ENCODE peak calls at places on chromosomes 11 and 22, in six cellular contexts. T, R, I, H, F and A are unnamed samples.

GRCh38 chr11:33452806-33453205 is 195.6 kb downstream of the HIPK3 start:
- DNase-seq in F (no peak), T (no peak), H (no peak), R (no peak), I (no peak), A (no peak)

GRCh38 chr22:37806409-37807338 is 1.1 kb upstream of the GCAT start:
- DNase-seq in I (no peak), H (peak), T (no peak), F (no peak), R (peak), A (no peak)

GRCh38 chr11:129723146-129723963 is 92.3 kb upstream of the TMEM45B start:
- DNase-seq in F (no peak), H (no peak), I (no peak), T (no peak), R (no peak), A (no peak)

GRCh38 chr11:19652976-19653375 is 59.7 kb upstream of the NAV2 start:
- DNase-seq in I (no peak), H (no peak), R (no peak), F (no peak), T (no peak), A (no peak)

GRCh38 chr11:69546735-69547370 is 65.4 kb downstream of the LINC01488 start:
- DNase-seq in H (no peak), F (no peak), R (no peak), I (no peak), T (peak), A (no peak)

GRCh38 chr22:42939451-42939881 is 75.5 kb downstream of the PACSIN2 start:
- DNase-seq in R (no peak), T (no peak), F (no peak), I (no peak), H (no peak), A (no peak)

GRCh38 chr11:19117760-19118097 is 761 bp downstream of the ZDHHC13 start:
- DNase-seq in F (no peak), H (no peak), R (no peak), T (no peak), I (no peak), A (no peak)

GRCh38 chr22:44520695-44521094 is 22.7 kb upstream of the RTL6 start:
- DNase-seq in R (no peak), F (no peak), T (no peak), H (no peak), I (no peak), A (no peak)

GRCh38 chr22:50525991-50526848 is 822 bp upstream of the SCO2 start:
- DNase-seq in F (peak), R (peak), I (peak), T (peak), H (peak), A (peak)

GRCh38 chr11:16804104-16804947 is 65.9 kb downstream of the C11orf58 start:
- DNase-seq in F (no peak), H (no peak), T (no peak), R (no peak), I (no peak), A (no peak)

GRCh38 chr22:43302462-43303109 is 40.6 kb downstream of the SCUBE1 start:
- DNase-seq in R (no peak), I (no peak), H (no peak), T (no peak), F (no peak), A (no peak)

GRCh38 chr22:20652130-20652529 is 121.8 kb upstream of the SERPIND1 start:
- DNase-seq in I (no peak), R (no peak), H (no peak), F (no peak), T (no peak), A (no peak)

GRCh38 chr11:78654866-78655265 is 80.2 kb upstream of the NARS2 start:
- DNase-seq in R (no peak), F (no peak), I (no peak), H (no peak), T (no peak), A (no peak)

GRCh38 chr11:11076276-11076675 is 218.4 kb upstream of the ZBED5 start:
- DNase-seq in H (no peak), I (no peak), R (no peak), T (no peak), F (no peak), A (no peak)

GRCh38 chr11:85875505-85875904 is 20.3 kb downstream of the CCDC83 start:
- DNase-seq in I (no peak), H (no peak), R (no peak), F (no peak), T (no peak), A (no peak)

GRCh38 chr22:27537481-27537891 is 264.1 kb downstream of the MN1 start:
- DNase-seq in R (no peak), T (no peak), I (no peak), H (no peak), F (no peak), A (no peak)

GRCh38 chr11:8754241-8754640 is 71.6 kb downstream of the RPL27A start:
- DNase-seq in R (no peak), T (no peak), I (no peak), H (no peak), F (no peak), A (no peak)

GRCh38 chr11:69009441-69010211 is 3.4 kb downstream of the MRGPRF start:
- DNase-seq in H (no peak), T (no peak), F (no peak), R (no peak), I (no peak), A (no peak)

GRCh38 chr11:95723353-95723942 is 66.1 kb downstream of the FAM76B start:
- DNase-seq in R (no peak), F (no peak), H (no peak), T (no peak), I (no peak), A (no peak)

GRCh38 chr11:104853276-104853675 is 45.0 kb downstream of the CASP12 start:
- DNase-seq in R (no peak), I (no peak), F (no peak), H (no peak), T (no peak), A (no peak)

GRCh38 chr22:18065256-18065655 is 12.5 kb upstream of the PEX26 start:
- DNase-seq in H (no peak), R (no peak), F (no peak), I (no peak), T (no peak), A (no peak)

GRCh38 chr22:41857160-41857859 is 24.4 kb downstream of the SREBF2 start:
- DNase-seq in T (peak), I (no peak), H (no peak), F (peak), R (peak), A (peak)

GRCh38 chr11:105942951-105943350 is 79.1 kb downstream of the MSANTD4 start:
- DNase-seq in T (no peak), R (no peak), H (no peak), I (no peak), F (no peak), A (no peak)

GRCh38 chr11:70191495-70192140 is 11.5 kb upstream of the FADD start:
- DNase-seq in H (peak), T (peak), I (peak), F (peak), R (peak), A (no peak)

GRCh38 chr11:70247710-70248072 is 22.8 kb upstream of the PPFIA1 start:
- DNase-seq in H (no peak), I (no peak), F (peak), T (no peak), R (no peak), A (no peak)

GRCh38 chr22:41983516-41983915 is 14.3 kb downstream of the SEPTIN3 start:
- DNase-seq in T (no peak), R (no peak), I (no peak), H (no peak), F (no peak), A (no peak)

GRCh38 chr11:110297726-110298297 is 1.4 kb upstream of the RDX start:
- DNase-seq in I (no peak), R (no peak), H (no peak), F (no peak), T (no peak), A (no peak)

GRCh38 chr11:45664376-45665205 is 831 bp downstream of the CHST1 start:
- DNase-seq in R (peak), F (no peak), I (no peak), H (no peak), T (no peak), A (no peak)

GRCh38 chr11:70326365-70326803 is 55.9 kb downstream of the PPFIA1 start:
- DNase-seq in R (no peak), I (no peak), T (no peak), H (no peak), F (no peak), A (no peak)

GRCh38 chr11:103681855-103682254 is 354.6 kb upstream of the DDI1 start:
- DNase-seq in F (no peak), I (no peak), R (no peak), H (no peak), T (no peak), A (no peak)

GRCh38 chr11:78390809-78391208 is 26.8 kb downstream of the GAB2 start:
- DNase-seq in I (no peak), R (no peak), F (no peak), H (no peak), T (no peak), A (no peak)

GRCh38 chr11:126438691-126439090 is 83.2 kb downstream of the ST3GAL4 start:
- DNase-seq in I (no peak), R (no peak), T (no peak), F (peak), H (no peak), A (no peak)